ENCODE peak calls at places on chromosome 16, in eight cellular contexts. T is mesothelial cell of epicardium, S is omental fat pad, J is astrocyte of the spinal cord, Q is tibial nerve, Z is epithelial cell of esophagus, B is foreskin fibroblast, X is HFFc6. C is an unnamed sample.

GRCh38 chr16:27508476-27508875 is 41.2 kb downstream of the GTF3C1 start:
- DNase-seq in T (no peak), S (no peak), J (no peak), Q (no peak), Z (no peak), B (no peak), X (no peak), C (no peak)

GRCh38 chr16:11407047-11407982 is 62.1 kb downstream of the RMI2 start:
- DNase-seq in T (peak; percentile 61), S (peak; percentile 65), J (peak; percentile 71), Q (peak; percentile 53), Z (peak; percentile 79), B (peak; percentile 87), X (peak; percentile 72), C (peak; percentile 84)

GRCh38 chr16:10987361-10988163 is 43.2 kb downstream of the CLEC16A start:
- DNase-seq in T (no peak), S (no peak), J (no peak), Q (no peak), Z (no peak), B (no peak), X (no peak), C (no peak)

GRCh38 chr16:66161942-66162341 is 204.5 kb upstream of the CDH5 start:
- DNase-seq in T (no peak), S (no peak), J (no peak), Q (no peak), Z (no peak), B (no peak), X (no peak), C (no peak)

GRCh38 chr16:73878616-73879015 is 418.0 kb upstream of the PSMD7 start:
- DNase-seq in T (no peak), S (no peak), J (peak; percentile 79), Q (no peak), Z (peak; percentile 77), B (peak; percentile 75), X (peak; percentile 66), C (no peak)

GRCh38 chr16:24445216-24445615 is 94.2 kb upstream of the RBBP6 start:
- DNase-seq in T (no peak), S (no peak), J (no peak), Q (no peak), Z (no peak), B (no peak), X (no peak), C (no peak)

GRCh38 chr16:56203052-56203451 is 11.8 kb downstream of the GNAO1 start:
- DNase-seq in T (no peak), S (no peak), J (peak; percentile 2), Q (no peak), Z (peak; percentile 43), B (peak; percentile 6), X (peak; percentile 16), C (no peak)

GRCh38 chr16:22239131-22239805 is 33.2 kb downstream of the EEF2K start:
- DNase-seq in T (no peak), S (no peak), J (no peak), Q (no peak), Z (no peak), B (no peak), X (no peak), C (no peak)

GRCh38 chr16:48607056-48607825 is 2.7 kb downstream of the N4BP1 start:
- DNase-seq in T (no peak), S (no peak), J (peak; percentile 68), Q (no peak), Z (peak; percentile 99), B (peak; percentile 46), X (peak; percentile 25), C (no peak)

GRCh38 chr16:79801550-79802090 is 201.1 kb upstream of the MAF start:
- DNase-seq in T (no peak), S (no peak), J (no peak), Q (no peak), Z (peak; percentile 82), B (no peak), X (no peak), C (no peak)

GRCh38 chr16:2963611-2964415 is at the start of gene KREMEN2:
- DNase-seq in T (peak; percentile 74), S (no peak), J (no peak), Q (no peak), Z (peak; percentile 72), B (peak; percentile 46), X (no peak), C (peak; percentile 87)

GRCh38 chr16:27532088-27532810 is 17.5 kb downstream of the GTF3C1 start:
- DNase-seq in T (no peak), S (no peak), J (no peak), Q (no peak), Z (no peak), B (no peak), X (no peak), C (no peak)

GRCh38 chr16:87434146-87434667 is 42.1 kb downstream of the MAP1LC3B start:
- DNase-seq in T (no peak), S (no peak), J (no peak), Q (no peak), Z (no peak), B (peak; percentile 74), X (no peak), C (no peak)

GRCh38 chr16:12208341-12209035 is 232.0 kb downstream of the SNX29 start:
- DNase-seq in T (no peak), S (no peak), J (no peak), Q (no peak), Z (peak; percentile 58), B (peak; percentile 43), X (peak; percentile 21), C (no peak)

GRCh38 chr16:54936979-54937672 is 6.5 kb downstream of the IRX5 start:
- DNase-seq in T (peak; percentile 80), S (no peak), J (peak; percentile 74), Q (no peak), Z (peak; percentile 83), B (peak; percentile 82), X (peak; percentile 32), C (no peak)

GRCh38 chr16:10930755-10931093 is 11.5 kb downstream of the DEXI start:
- DNase-seq in T (no peak), S (no peak), J (no peak), Q (no peak), Z (no peak), B (no peak), X (no peak), C (no peak)

GRCh38 chr16:81214745-81215166 is 23.7 kb upstream of the BCO1 start:
- DNase-seq in T (no peak), S (no peak), J (no peak), Q (no peak), Z (peak; percentile 24), B (no peak), X (no peak), C (no peak)
- TF ChIP-seq CTCF in T (no peak), S (no peak), J (peak; percentile 45), Q (no peak), Z (peak; percentile 48), B (peak; percentile 55), X (peak; percentile 67), C (no peak)

GRCh38 chr16:85429776-85430522 is 183.2 kb upstream of the GSE1 start:
- DNase-seq in T (peak; percentile 34), S (no peak), J (no peak), Q (no peak), Z (no peak), B (no peak), X (no peak), C (no peak)

GRCh38 chr16:85431431-85432124 is 181.5 kb upstream of the GSE1 start:
- DNase-seq in T (no peak), S (no peak), J (no peak), Q (no peak), Z (no peak), B (no peak), X (no peak), C (peak; percentile 83)

GRCh38 chr16:85428899-85429775 is 184.0 kb upstream of the GSE1 start:
- DNase-seq in T (peak; percentile 33), S (no peak), J (no peak), Q (no peak), Z (no peak), B (no peak), X (no peak), C (no peak)

GRCh38 chr16:85432606-85433005 is 180.5 kb upstream of the GSE1 start:
- DNase-seq in T (no peak), S (no peak), J (no peak), Q (no peak), Z (no peak), B (no peak), X (no peak), C (no peak)

DNA sequence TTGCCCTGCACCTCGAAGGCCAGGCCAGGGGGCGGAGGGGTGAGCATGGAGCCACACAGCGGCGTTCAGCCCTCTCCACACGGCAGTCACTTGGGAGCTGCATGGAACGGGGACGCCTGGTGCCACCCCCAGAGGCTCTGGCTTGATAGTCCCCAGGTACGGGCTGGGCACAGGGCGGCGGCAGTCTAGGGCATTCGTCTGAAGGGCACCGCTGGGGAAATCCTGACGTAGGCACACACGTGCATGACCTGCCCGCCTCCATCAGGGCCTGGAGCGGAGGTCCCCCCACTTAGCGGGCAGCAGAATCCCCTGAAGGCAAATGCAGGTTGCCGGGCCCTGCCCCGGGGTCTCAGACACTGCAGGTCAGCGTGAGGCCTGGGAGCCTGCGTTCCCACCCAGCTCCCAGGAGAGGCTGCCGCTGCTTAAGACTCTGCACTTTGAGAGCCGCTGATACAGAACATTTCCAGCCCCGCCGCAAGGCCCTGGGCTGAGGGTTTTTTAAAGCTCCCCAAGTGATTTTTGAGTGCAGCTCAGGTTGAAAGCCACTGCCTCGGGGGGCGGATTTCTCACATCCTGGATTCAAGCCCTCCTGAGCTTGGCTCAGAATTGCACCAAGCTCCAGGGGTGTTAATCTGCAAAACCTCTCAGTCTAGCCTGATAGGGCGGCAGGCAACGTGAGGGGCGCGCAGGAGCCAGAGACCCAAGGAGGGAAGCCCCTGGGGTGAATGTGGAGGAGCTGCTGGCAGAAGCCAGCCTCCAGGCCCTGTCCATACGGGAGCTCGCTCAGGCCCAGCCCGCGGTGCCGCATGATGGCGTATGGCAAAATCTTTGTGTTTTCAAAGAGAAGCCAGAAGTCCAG is 182.4 kb upstream of the GSE1 start:
- DNase-seq in T (peak; percentile 36), S (no peak), J (no peak), Q (no peak), Z (no peak), B (no peak), X (no peak), C (no peak)
- TF ChIP-seq CTCF in T (no peak), S (no peak), J (no peak), Q (no peak), Z (no peak), B (no peak), X (no peak), C (peak; percentile 25)

GRCh38 chr16:86240716-86241363 is 269.5 kb upstream of the FOXF1 start:
- DNase-seq in T (peak; percentile 14), S (no peak), J (no peak), Q (no peak), Z (no peak), B (no peak), X (no peak), C (no peak)
- TF ChIP-seq CTCF in T (no peak), S (no peak), J (no peak), Q (no peak), Z (no peak), B (no peak), X (no peak), C (no peak)

GRCh38 chr16:35714665-35715064 is 2255.3 kb downstream of the TP53TG3F start:
- DNase-seq in T (no peak), S (no peak), J (no peak), Q (no peak), Z (no peak), B (no peak), X (no peak), C (no peak)

GRCh38 chr16:35711958-35712357 is 2252.5 kb downstream of the TP53TG3F start:
- DNase-seq in T (peak; percentile 6), S (no peak), J (no peak), Q (no peak), Z (no peak), B (no peak), X (no peak), C (no peak)

GRCh38 chr16:35711435-35711834 is 2252.0 kb downstream of the TP53TG3F start:
- DNase-seq in T (peak; percentile 22), S (no peak), J (no peak), Q (no peak), Z (no peak), B (no peak), X (no peak), C (no peak)

GRCh38 chr16:35713762-35714650 is 2254.6 kb downstream of the TP53TG3F start:
- DNase-seq in T (no peak), S (no peak), J (no peak), Q (no peak), Z (no peak), B (no peak), X (no peak), C (no peak)
- TF ChIP-seq CTCF in T (no peak), S (no peak), J (no peak), Q (no peak), Z (no peak), B (no peak), X (no peak), C (no peak)